ENCODE peak calls at places on chromosomes 2 and 18, in four cellular contexts. One of them, this sample, is unnamed.

GRCh38 chr2:1808921-1809551 is 64.7 kb upstream of the PXDN start:
- DNase-seq in GM12878: no peak
- DNase-seq in K562: no peak
- DNase-seq in HepG2: no peak
- DNase-seq in this sample: no peak

GRCh38 chr2:211114826-211115450 is 558.5 kb downstream of the CPS1 start:
- DNase-seq in K562: no peak
- DNase-seq in GM12878: no peak
- DNase-seq in HepG2: no peak
- DNase-seq in this sample: no peak

GRCh38 chr2:21467280-21467818 is 343.6 kb downstream of the TDRD15 start:
- DNase-seq in GM12878: no peak
- DNase-seq in K562: no peak
- DNase-seq in HepG2: no peak
- DNase-seq in this sample: no peak

GRCh38 chr2:97267411-97268074 is 154.6 kb downstream of the ANKRD36 start:
- DNase-seq in HepG2: peak
- DNase-seq in K562: peak
- DNase-seq in GM12878: no peak
- DNase-seq in this sample: no peak

GRCh38 chr18:31538837-31539236 is 40.9 kb downstream of the DSG2 start:
- DNase-seq in K562: no peak
- DNase-seq in HepG2: no peak
- DNase-seq in GM12878: no peak
- DNase-seq in this sample: no peak

GRCh38 chr2:179963626-179964025 is 43.5 kb downstream of the CWC22 start:
- DNase-seq in HepG2: no peak
- DNase-seq in K562: no peak
- DNase-seq in GM12878: no peak
- DNase-seq in this sample: no peak

GRCh38 chr2:232528746-232529445 is 2.9 kb downstream of the CHRND start:
- DNase-seq in K562: no peak
- DNase-seq in HepG2: no peak
- DNase-seq in GM12878: no peak
- DNase-seq in this sample: no peak

GRCh38 chr2:242058116-242058680 is 188.7 kb downstream of the RTP5 start:
- DNase-seq in HepG2: no peak
- DNase-seq in GM12878: no peak
- DNase-seq in K562: no peak
- DNase-seq in this sample: no peak

GRCh38 chr2:173051463-173051862 is 24.2 kb upstream of the MAP3K20 start:
- DNase-seq in K562: no peak
- DNase-seq in GM12878: no peak
- DNase-seq in HepG2: no peak
- DNase-seq in this sample: no peak

GRCh38 chr2:190791347-190791982 is 89.2 kb upstream of the GLS start:
- DNase-seq in K562: peak
- DNase-seq in HepG2: no peak
- DNase-seq in GM12878: no peak
- DNase-seq in this sample: no peak

GRCh38 chr2:117603569-117603968 is 210.9 kb upstream of the DDX18 start:
- DNase-seq in K562: no peak
- DNase-seq in HepG2: no peak
- DNase-seq in GM12878: no peak
- DNase-seq in this sample: no peak

GRCh38 chr18:28735731-28736130 is 558.8 kb upstream of the CDH2 start:
- DNase-seq in HepG2: no peak
- DNase-seq in K562: no peak
- DNase-seq in GM12878: no peak
- DNase-seq in this sample: no peak

GRCh38 chr18:37666986-37667385 is 101.4 kb upstream of the CELF4 start:
- DNase-seq in HepG2: no peak
- DNase-seq in GM12878: no peak
- DNase-seq in K562: peak
- DNase-seq in this sample: no peak

GRCh38 chr2:108106746-108107145 is 120.4 kb downstream of the SLC5A7 start:
- DNase-seq in GM12878: no peak
- DNase-seq in K562: no peak
- DNase-seq in HepG2: no peak
- DNase-seq in this sample: no peak

GRCh38 chr18:46555724-46556123 is 101.3 kb downstream of the LOXHD1 start:
- DNase-seq in HepG2: peak
- DNase-seq in K562: peak
- DNase-seq in GM12878: no peak
- DNase-seq in this sample: peak

GRCh38 chr2:240333985-240334384 is 101.5 kb upstream of the GPC1 start:
- DNase-seq in K562: no peak
- DNase-seq in GM12878: no peak
- DNase-seq in HepG2: no peak
- DNase-seq in this sample: no peak

GRCh38 chr2:236862961-236863728 is 222.5 kb upstream of the COPS8 start:
- DNase-seq in GM12878: peak
- DNase-seq in K562: no peak
- DNase-seq in HepG2: no peak
- DNase-seq in this sample: no peak

GRCh38 chr2:196606516-196606915 is 33.0 kb upstream of the CCDC150 start:
- DNase-seq in GM12878: no peak
- DNase-seq in K562: no peak
- DNase-seq in HepG2: no peak
- DNase-seq in this sample: no peak

GRCh38 chr2:219687266-219687665 is 59.8 kb downstream of the SLC4A3 start:
- DNase-seq in HepG2: no peak
- DNase-seq in K562: peak
- DNase-seq in GM12878: no peak
- DNase-seq in this sample: no peak

GRCh38 chr2:219681301-219682290 is 54.2 kb downstream of the SLC4A3 start:
- DNase-seq in K562: no peak
- DNase-seq in GM12878: no peak
- DNase-seq in HepG2: no peak
- DNase-seq in this sample: no peak

GRCh38 chr2:219688560-219689445 is 61.4 kb downstream of the SLC4A3 start:
- DNase-seq in GM12878: no peak
- DNase-seq in HepG2: peak
- DNase-seq in K562: no peak
- DNase-seq in this sample: no peak

GRCh38 chr2:219687882-219688559 is 60.6 kb downstream of the SLC4A3 start:
- DNase-seq in HepG2: no peak
- DNase-seq in K562: no peak
- DNase-seq in GM12878: no peak
- DNase-seq in this sample: no peak

DNA sequence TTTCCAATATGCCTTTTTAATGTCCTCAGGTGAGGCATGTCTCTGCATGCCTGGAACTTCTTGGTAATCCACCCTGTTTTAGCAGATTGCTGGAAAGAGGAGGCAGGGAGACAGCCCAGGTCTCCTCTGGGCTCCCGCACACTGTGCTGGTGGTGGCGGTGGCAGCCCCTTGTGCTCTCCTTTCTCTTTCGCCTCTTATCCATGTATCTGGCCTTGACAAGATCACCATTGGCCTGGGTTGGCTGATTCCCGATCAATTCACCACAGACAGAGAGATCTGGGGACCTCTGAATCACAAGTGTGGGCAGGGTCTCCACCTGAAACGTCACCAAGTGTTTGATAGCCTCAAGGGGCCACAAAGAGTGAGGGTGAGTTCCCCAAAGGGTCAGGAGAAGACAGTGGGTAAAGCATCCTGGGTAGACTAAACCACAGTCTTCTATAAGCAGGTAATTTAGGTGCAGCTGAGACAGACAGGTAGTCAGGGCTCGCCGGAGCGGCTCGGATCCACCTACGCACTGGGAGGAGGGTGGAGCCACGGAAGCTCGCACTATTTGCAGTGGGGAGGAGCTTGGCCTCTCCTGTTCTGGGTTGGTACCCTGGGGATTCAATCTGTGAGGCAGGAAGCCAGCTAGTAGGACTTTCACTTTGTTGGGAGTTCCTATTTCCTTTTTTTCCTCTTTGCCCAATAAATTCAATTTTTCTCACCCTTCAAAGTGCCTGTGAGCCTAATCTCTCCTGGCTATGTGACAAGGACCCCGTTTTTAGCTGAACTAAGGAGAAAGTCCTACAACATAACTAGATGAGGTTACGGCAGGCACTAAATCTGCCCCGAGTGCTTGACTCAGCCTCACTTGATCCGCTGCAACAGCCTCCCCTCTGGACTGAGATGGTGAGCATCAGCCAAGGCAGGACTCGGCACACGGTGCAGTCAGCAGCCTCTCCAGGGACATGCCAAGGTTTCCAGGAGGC is 57.6 kb downstream of the SLC4A3 start:
- DNase-seq in GM12878: peak
- DNase-seq in K562: peak
- DNase-seq in HepG2: peak
- DNase-seq in this sample: no peak
- TF ChIP-seq FOXK2 in GM12878: no peak
- TF ChIP-seq FOXK2 in K562: no peak
- TF ChIP-seq FOXK2 in HepG2: no peak
- TF ChIP-seq FOXK2 in this sample: no peak

GRCh38 chr2:133982231-133982630 is 271.6 kb upstream of the MGAT5 start:
- DNase-seq in GM12878: no peak
- DNase-seq in HepG2: no peak
- DNase-seq in K562: no peak
- DNase-seq in this sample: no peak

GRCh38 chr2:133986076-133986837 is 267.6 kb upstream of the MGAT5 start:
- DNase-seq in K562: peak
- DNase-seq in GM12878: no peak
- DNase-seq in HepG2: no peak
- DNase-seq in this sample: no peak

GRCh38 chr2:133986881-133987793 is 266.7 kb upstream of the MGAT5 start:
- DNase-seq in K562: no peak
- DNase-seq in HepG2: no peak
- DNase-seq in GM12878: no peak
- DNase-seq in this sample: no peak

GRCh38 chr2:133988316-133988891 is 265.5 kb upstream of the MGAT5 start:
- DNase-seq in HepG2: no peak
- DNase-seq in GM12878: no peak
- DNase-seq in K562: peak
- DNase-seq in this sample: no peak

GRCh38 chr2:133985563-133985962 is 268.3 kb upstream of the MGAT5 start:
- DNase-seq in HepG2: no peak
- DNase-seq in K562: no peak
- DNase-seq in GM12878: no peak
- DNase-seq in this sample: no peak
- TF ChIP-seq SP1 in HepG2: no peak
- TF ChIP-seq SP1 in K562: no peak
- TF ChIP-seq SP1 in GM12878: no peak
- TF ChIP-seq SP1 in this sample: no peak

GRCh38 chr2:35428548-35428947 is 927.0 kb upstream of the CRIM1 start:
- DNase-seq in K562: peak
- DNase-seq in GM12878: no peak
- DNase-seq in HepG2: peak
- DNase-seq in this sample: peak
- TF ChIP-seq FOXK2 in K562: no peak
- TF ChIP-seq FOXK2 in GM12878: no peak
- TF ChIP-seq FOXK2 in HepG2: no peak
- TF ChIP-seq FOXK2 in this sample: no peak

DNA sequence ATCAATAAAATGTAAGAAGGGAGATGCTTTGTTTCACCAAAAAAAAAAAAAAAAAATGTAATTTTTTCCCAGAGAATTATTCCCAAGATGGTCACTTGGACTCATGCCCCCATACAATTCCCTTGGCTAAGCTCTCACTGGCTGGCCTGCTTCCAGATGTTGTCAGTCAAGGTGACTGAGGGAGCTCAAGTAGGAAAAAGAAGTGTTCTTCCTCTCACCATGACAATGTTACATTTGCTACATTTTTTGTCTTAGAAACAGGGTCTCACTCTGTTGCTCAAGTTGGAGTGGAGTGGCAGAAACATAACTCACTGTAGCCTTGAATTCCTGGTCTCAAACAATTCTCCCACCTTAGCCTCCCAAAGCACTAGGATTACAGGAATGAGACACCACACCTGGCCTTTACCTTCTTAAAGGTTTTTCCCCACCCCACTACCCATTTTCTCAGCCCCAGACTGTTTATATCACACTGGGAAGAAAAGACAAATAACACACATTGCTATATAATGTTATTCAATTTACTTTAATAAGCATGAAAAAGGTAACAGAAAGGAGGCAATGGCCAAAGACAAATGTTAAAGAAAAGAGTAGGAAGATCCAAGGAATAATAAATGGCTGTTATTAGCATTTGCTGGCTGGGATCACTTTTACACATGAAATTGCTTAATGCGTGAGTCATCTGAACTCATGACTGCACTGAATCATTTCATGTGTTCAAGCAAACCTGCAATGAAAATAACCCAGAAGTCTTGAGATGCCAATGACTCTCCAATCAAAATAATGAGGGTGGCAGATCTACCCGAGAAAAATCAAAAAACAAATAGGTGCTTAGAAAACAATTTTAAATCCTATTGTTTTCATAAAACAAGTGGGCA is 45.2 kb downstream of the ACVR1 start:
- DNase-seq in GM12878: no peak
- DNase-seq in HepG2: peak
- DNase-seq in K562: no peak
- DNase-seq in this sample: no peak
- TF ChIP-seq SP1 in GM12878: no peak
- TF ChIP-seq SP1 in HepG2: no peak
- TF ChIP-seq SP1 in K562: no peak
- TF ChIP-seq SP1 in this sample: no peak

GRCh38 chr2:102197389-102198137 is 10.7 kb downstream of the IL1RL2 start:
- DNase-seq in K562: no peak
- DNase-seq in HepG2: no peak
- DNase-seq in GM12878: no peak
- DNase-seq in this sample: no peak

GRCh38 chr2:102204638-102205037 is 17.8 kb downstream of the IL1RL2 start:
- DNase-seq in HepG2: no peak
- DNase-seq in K562: no peak
- DNase-seq in GM12878: no peak
- DNase-seq in this sample: no peak

GRCh38 chr2:102194609-102195268 is 7.9 kb downstream of the IL1RL2 start:
- DNase-seq in HepG2: peak
- DNase-seq in K562: no peak
- DNase-seq in GM12878: no peak
- DNase-seq in this sample: no peak

GRCh38 chr2:102200539-102200938 is 13.7 kb downstream of the IL1RL2 start:
- DNase-seq in K562: no peak
- DNase-seq in GM12878: no peak
- DNase-seq in HepG2: no peak
- DNase-seq in this sample: no peak
- TF ChIP-seq FOXK2 in K562: no peak
- TF ChIP-seq FOXK2 in GM12878: no peak
- TF ChIP-seq FOXK2 in HepG2: no peak
- TF ChIP-seq FOXK2 in this sample: no peak

This sample was measured in HEK293T.